ENCODE peak calls at places on chromosomes 2 and 18, in five cellular contexts. One of them, this sample, is unnamed.

GRCh38 chr2:116676776-116677175 is 1137.7 kb upstream of the DDX18 start:
- DNase-seq in adipocyte: no peak
- DNase-seq in heart right ventricle: no peak
- DNase-seq in A549: no peak
- DNase-seq in aorta: no peak
- DNase-seq in this sample: no peak

GRCh38 chr18:43271593-43272432 is 5.5 kb downstream of the SYT4 start:
- DNase-seq in adipocyte: peak; percentile 77
- DNase-seq in heart right ventricle: peak; percentile 19
- DNase-seq in A549: peak; percentile 32
- DNase-seq in aorta: no peak
- DNase-seq in this sample: peak; percentile 64

GRCh38 chr2:239121600-239122012 is 273.7 kb downstream of the TWIST2 start:
- DNase-seq in adipocyte: no peak
- DNase-seq in heart right ventricle: peak; percentile 36
- DNase-seq in A549: no peak
- DNase-seq in aorta: no peak
- DNase-seq in this sample: no peak

GRCh38 chr2:98454073-98454472 is 9.4 kb downstream of the INPP4A start:
- DNase-seq in adipocyte: no peak
- DNase-seq in heart right ventricle: no peak
- DNase-seq in A549: no peak
- DNase-seq in aorta: no peak
- DNase-seq in this sample: peak; percentile 67

GRCh38 chr2:236583621-236584203 is 14.1 kb downstream of the ACKR3 start:
- DNase-seq in adipocyte: no peak
- DNase-seq in heart right ventricle: no peak
- DNase-seq in A549: no peak
- DNase-seq in aorta: no peak
- DNase-seq in this sample: no peak

GRCh38 chr18:48026216-48026615 is 95.8 kb upstream of the SMAD2 start:
- DNase-seq in adipocyte: no peak
- DNase-seq in heart right ventricle: no peak
- DNase-seq in A549: no peak
- DNase-seq in aorta: peak; percentile 57
- DNase-seq in this sample: no peak

GRCh38 chr2:64865073-64865830 is 123.9 kb upstream of the SLC1A4 start:
- DNase-seq in adipocyte: peak; percentile 90
- DNase-seq in heart right ventricle: peak; percentile 53
- DNase-seq in A549: peak; percentile 69
- DNase-seq in aorta: peak; percentile 86
- DNase-seq in this sample: peak; percentile 70

GRCh38 chr18:7637269-7637668 is 70.2 kb downstream of the PTPRM start:
- DNase-seq in adipocyte: no peak
- DNase-seq in heart right ventricle: no peak
- DNase-seq in A549: peak; percentile 58
- DNase-seq in aorta: no peak
- DNase-seq in this sample: no peak

GRCh38 chr2:118539290-118539689 is 308.2 kb downstream of the EN1 start:
- DNase-seq in adipocyte: peak; percentile 61
- DNase-seq in heart right ventricle: peak; percentile 7
- DNase-seq in A549: peak; percentile 13
- DNase-seq in aorta: no peak
- DNase-seq in this sample: no peak

GRCh38 chr2:29075894-29076700 is 1.8 kb upstream of the PCARE start:
- DNase-seq in adipocyte: peak; percentile 60
- DNase-seq in heart right ventricle: no peak
- DNase-seq in A549: no peak
- DNase-seq in aorta: no peak
- DNase-seq in this sample: no peak

GRCh38 chr18:44687421-44687820 is 6.7 kb downstream of the SETBP1 start:
- DNase-seq in adipocyte: peak; percentile 64
- DNase-seq in heart right ventricle: no peak
- DNase-seq in A549: no peak
- DNase-seq in aorta: no peak
- DNase-seq in this sample: no peak

GRCh38 chr2:119234021-119235019 is 10.7 kb downstream of the STEAP3 start:
- DNase-seq in adipocyte: no peak
- DNase-seq in heart right ventricle: no peak
- DNase-seq in A549: peak; percentile 35
- DNase-seq in aorta: no peak
- DNase-seq in this sample: peak; percentile 30

GRCh38 chr2:11123856-11124759 is 31.2 kb upstream of the SLC66A3 start:
- DNase-seq in adipocyte: peak; percentile 71
- DNase-seq in heart right ventricle: no peak
- DNase-seq in A549: peak; percentile 77
- DNase-seq in aorta: no peak
- DNase-seq in this sample: peak; percentile 40

GRCh38 chr2:200814917-200815316 is 3.2 kb downstream of the BZW1 start:
- DNase-seq in adipocyte: peak; percentile 65
- DNase-seq in heart right ventricle: no peak
- DNase-seq in A549: no peak
- DNase-seq in aorta: no peak
- DNase-seq in this sample: no peak

GRCh38 chr2:19359456-19359855 is 1.0 kb upstream of the OSR1 start:
- DNase-seq in adipocyte: no peak
- DNase-seq in heart right ventricle: no peak
- DNase-seq in A549: no peak
- DNase-seq in aorta: no peak
- DNase-seq in this sample: no peak

GRCh38 chr2:149690825-149691224 is 103.2 kb upstream of the MMADHC start:
- DNase-seq in adipocyte: no peak
- DNase-seq in heart right ventricle: no peak
- DNase-seq in A549: no peak
- DNase-seq in aorta: no peak
- DNase-seq in this sample: no peak

GRCh38 chr2:177625744-177626655 is 233.4 kb downstream of the AGPS start:
- DNase-seq in adipocyte: no peak
- DNase-seq in heart right ventricle: no peak
- DNase-seq in A549: peak; percentile 7
- DNase-seq in aorta: no peak
- DNase-seq in this sample: no peak

GRCh38 chr2:42493885-42494433 is at the start of gene KCNG3:
- DNase-seq in adipocyte: peak; percentile 76
- DNase-seq in heart right ventricle: peak; percentile 23
- DNase-seq in A549: peak; percentile 72
- DNase-seq in aorta: peak; percentile 89
- DNase-seq in this sample: peak; percentile 43

GRCh38 chr2:171244970-171245782 is 84.5 kb upstream of the TLK1 start:
- DNase-seq in adipocyte: peak; percentile 27
- DNase-seq in heart right ventricle: no peak
- DNase-seq in A549: peak; percentile 52
- DNase-seq in aorta: no peak
- DNase-seq in this sample: peak; percentile 28

GRCh38 chr2:235855011-235855410 is 313.2 kb downstream of the GBX2 start:
- DNase-seq in adipocyte: no peak
- DNase-seq in heart right ventricle: no peak
- DNase-seq in A549: no peak
- DNase-seq in aorta: no peak
- DNase-seq in this sample: no peak

GRCh38 chr2:225282858-225283693 is 116.4 kb upstream of the NYAP2 start:
- DNase-seq in adipocyte: peak; percentile 46
- DNase-seq in heart right ventricle: no peak
- DNase-seq in A549: peak; percentile 24
- DNase-seq in aorta: no peak
- DNase-seq in this sample: peak; percentile 34

GRCh38 chr2:9207641-9208301 is 1.2 kb downstream of the ASAP2 start:
- DNase-seq in adipocyte: peak; percentile 46
- DNase-seq in heart right ventricle: no peak
- DNase-seq in A549: peak; percentile 50
- DNase-seq in aorta: no peak
- DNase-seq in this sample: peak; percentile 45

GRCh38 chr2:83221258-83221657 is 1237.8 kb downstream of the SUCLG1 start:
- DNase-seq in adipocyte: peak; percentile 6
- DNase-seq in heart right ventricle: no peak
- DNase-seq in A549: no peak
- DNase-seq in aorta: no peak
- DNase-seq in this sample: no peak

GRCh38 chr2:97676620-97677019 is 7.1 kb downstream of the C2orf92 start:
- DNase-seq in adipocyte: no peak
- DNase-seq in heart right ventricle: no peak
- DNase-seq in A549: no peak
- DNase-seq in aorta: no peak
- DNase-seq in this sample: no peak

GRCh38 chr18:60978338-60978737 is 354.9 kb upstream of the CDH20 start:
- DNase-seq in adipocyte: peak; percentile 81
- DNase-seq in heart right ventricle: no peak
- DNase-seq in A549: no peak
- DNase-seq in aorta: no peak
- DNase-seq in this sample: peak; percentile 87

GRCh38 chr2:120775261-120775660 is 39.6 kb downstream of the GLI2 start:
- DNase-seq in adipocyte: no peak
- DNase-seq in heart right ventricle: no peak
- DNase-seq in A549: no peak
- DNase-seq in aorta: peak; percentile 69
- DNase-seq in this sample: no peak
- H3K4me1 ChIP-seq in adipocyte: peaks cover 32% of the 10 kb centered on the region
- H3K4me1 ChIP-seq in heart right ventricle: no peaks in the 10 kb centered on the region
- H3K4me1 ChIP-seq in A549: peaks cover 48% of the 10 kb centered on the region
- H3K4me1 ChIP-seq in aorta: no peaks in the 10 kb centered on the region
- H3K4me1 ChIP-seq in this sample: peaks cover 47% of the 10 kb centered on the region

DNA sequence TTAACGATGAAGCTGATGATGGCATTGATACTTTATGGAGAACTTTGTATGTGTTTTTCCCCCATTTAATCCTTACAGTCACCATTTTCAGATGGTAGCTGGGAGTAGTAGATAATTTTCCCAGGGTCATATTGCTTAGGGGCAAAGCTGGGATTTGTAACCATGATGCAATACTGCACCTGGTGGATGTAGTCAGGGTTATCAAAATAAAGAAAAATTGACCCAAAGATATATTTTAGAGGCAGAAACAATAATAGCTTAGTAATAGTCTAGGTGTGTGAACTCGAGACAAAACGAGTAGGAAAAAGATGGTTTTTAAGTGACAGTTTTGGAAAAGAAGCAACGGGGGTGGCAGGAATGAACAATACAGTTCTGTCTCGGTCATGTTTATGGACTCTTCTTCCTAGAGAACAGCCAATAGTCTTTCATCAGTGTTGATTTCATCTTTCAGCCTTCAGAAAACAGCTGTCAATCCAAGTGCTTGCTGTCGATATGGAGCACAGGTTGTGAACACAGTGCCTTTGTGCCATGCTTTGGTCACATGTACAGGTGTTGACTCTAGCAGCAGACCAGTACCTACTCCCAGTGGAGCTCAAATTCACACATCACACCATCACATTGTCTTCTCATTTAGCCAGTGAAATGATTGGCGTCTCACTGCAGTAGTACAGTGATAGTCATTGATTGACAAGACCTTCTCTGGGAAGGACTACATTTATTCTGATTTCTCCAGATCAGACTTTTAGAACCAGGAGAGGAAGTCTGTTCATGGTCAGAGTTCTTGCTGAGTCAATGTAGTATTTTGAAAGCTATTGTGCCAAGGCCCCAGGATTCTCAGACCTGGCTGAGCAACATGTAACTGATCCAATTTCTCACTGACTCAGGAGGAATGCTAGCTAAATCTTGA is 75.0 kb downstream of the FMNL2 start:
- DNase-seq in adipocyte: peak; percentile 62
- DNase-seq in heart right ventricle: no peak
- DNase-seq in A549: no peak
- DNase-seq in aorta: no peak
- DNase-seq in this sample: no peak
- H3K4me3 ChIP-seq in adipocyte: no peak overlapping the region
- H3K4me3 ChIP-seq in heart right ventricle: no peak overlapping the region
- H3K4me3 ChIP-seq in A549: no peak overlapping the region
- H3K4me3 ChIP-seq in aorta: no peak overlapping the region
- H3K4me3 ChIP-seq in this sample: peak overlapping the region; percentile 14

GRCh38 chr2:66872056-66872821 is 437.3 kb downstream of the MEIS1 start:
- DNase-seq in adipocyte: peak; percentile 48
- DNase-seq in heart right ventricle: no peak
- DNase-seq in A549: no peak
- DNase-seq in aorta: no peak
- DNase-seq in this sample: peak; percentile 76

GRCh38 chr2:66875941-66876462 is 441.1 kb downstream of the MEIS1 start:
- DNase-seq in adipocyte: no peak
- DNase-seq in heart right ventricle: no peak
- DNase-seq in A549: no peak
- DNase-seq in aorta: no peak
- DNase-seq in this sample: no peak

GRCh38 chr2:66869076-66869475 is 434.2 kb downstream of the MEIS1 start:
- DNase-seq in adipocyte: no peak
- DNase-seq in heart right ventricle: no peak
- DNase-seq in A549: no peak
- DNase-seq in aorta: no peak
- DNase-seq in this sample: peak; percentile 93

GRCh38 chr2:66872926-66873714 is 438.2 kb downstream of the MEIS1 start:
- DNase-seq in adipocyte: peak; percentile 64
- DNase-seq in heart right ventricle: no peak
- DNase-seq in A549: no peak
- DNase-seq in aorta: no peak
- DNase-seq in this sample: peak; percentile 56

GRCh38 chr2:66874411-66874810 is 439.5 kb downstream of the MEIS1 start:
- DNase-seq in adipocyte: peak; percentile 75
- DNase-seq in heart right ventricle: no peak
- DNase-seq in A549: no peak
- DNase-seq in aorta: no peak
- DNase-seq in this sample: peak; percentile 48
- H3K4me1 ChIP-seq in adipocyte: peaks cover 33% of the 10 kb centered on the region
- H3K4me1 ChIP-seq in heart right ventricle: no peaks in the 10 kb centered on the region
- H3K4me1 ChIP-seq in A549: no peaks in the 10 kb centered on the region
- H3K4me1 ChIP-seq in aorta: no peaks in the 10 kb centered on the region
- H3K4me1 ChIP-seq in this sample: no peaks in the 10 kb centered on the region

GRCh38 chr2:70190086-70190412 is 770 bp downstream of the C2orf42 start:
- DNase-seq in adipocyte: peak; percentile 68
- DNase-seq in heart right ventricle: no peak
- DNase-seq in A549: no peak
- DNase-seq in aorta: no peak
- DNase-seq in this sample: no peak

GRCh38 chr2:70188460-70188859 is 2.4 kb downstream of the C2orf42 start:
- DNase-seq in adipocyte: no peak
- DNase-seq in heart right ventricle: no peak
- DNase-seq in A549: peak; percentile 62
- DNase-seq in aorta: no peak
- DNase-seq in this sample: peak; percentile 15

GRCh38 chr2:70192516-70192915 is 1.7 kb upstream of the C2orf42 start:
- DNase-seq in adipocyte: no peak
- DNase-seq in heart right ventricle: no peak
- DNase-seq in A549: no peak
- DNase-seq in aorta: no peak
- DNase-seq in this sample: no peak

GRCh38 chr2:70190413-70191243 is at the start of gene C2orf42:
- DNase-seq in adipocyte: peak; percentile 97
- DNase-seq in heart right ventricle: peak; percentile 97
- DNase-seq in A549: peak; percentile 100
- DNase-seq in aorta: peak; percentile 97
- DNase-seq in this sample: peak; percentile 98

DNA sequence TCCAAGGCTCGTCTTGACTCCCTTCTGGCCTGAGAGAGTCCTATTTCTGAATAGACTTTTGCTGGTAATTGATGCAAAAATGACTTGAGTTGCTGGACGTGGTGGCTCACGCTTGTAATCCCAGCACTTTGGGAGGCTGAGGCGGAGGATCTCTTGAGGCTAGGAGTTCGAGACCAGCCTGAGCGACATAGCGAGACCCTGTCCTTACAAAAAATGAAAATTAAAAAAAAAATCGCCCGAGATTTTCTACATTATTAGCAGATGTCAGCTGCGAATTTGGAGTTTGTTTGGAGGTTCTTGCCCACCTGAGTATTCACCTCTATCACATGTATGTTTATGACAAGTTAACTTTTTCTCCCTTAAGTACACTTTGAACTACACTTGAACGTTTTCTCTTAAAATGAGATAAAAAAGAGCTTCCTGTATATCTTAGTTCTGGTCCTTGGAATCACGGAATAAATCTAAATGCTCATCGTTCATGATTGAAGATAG is 471 bp upstream of the C2orf42 start:
- DNase-seq in adipocyte: no peak
- DNase-seq in heart right ventricle: no peak
- DNase-seq in A549: no peak
- DNase-seq in aorta: no peak
- DNase-seq in this sample: no peak
- H3K4me3 ChIP-seq in adipocyte: peak overlapping the region; percentile 97
- H3K4me3 ChIP-seq in heart right ventricle: no peak overlapping the region
- H3K4me3 ChIP-seq in A549: peak overlapping the region; percentile 75
- H3K4me3 ChIP-seq in aorta: no peak overlapping the region
- H3K4me3 ChIP-seq in this sample: no peak overlapping the region

This sample was measured in mesenchymal stem cell.